ENCODE peak calls at places on chromosomes 11 and 22, in ten cellular contexts. P is astrocyte of the hippocampus; J is NCI-H146; M is DND-41; N is NCI-H2227 treated with DMSO at 0.1 percent for 48 hours; D is stimulated activated CD4-positive, alpha-beta T cell treated with anti-CD3 and anti-CD28 coated beads, Interleukin-4, amount 100 ng/mL, for 24 hours; I is ACHN; K is NCI-H2171 treated with DMSO at 0.1 percent for 48 hours; V is stromal cell of bone marrow; S is stimulated activated CD8-positive, alpha-beta memory T cell treated with anti-CD3 and anti-CD28 coated beads, Interleukin-7, amount 100 ng/mL, for 48 hours. Y is an unnamed sample.

GRCh38 chr11:70580036-70580805 is 181.9 kb downstream of the CTTN start:
- DNase-seq in V (no peak), M (peak), P (peak), K (no peak), J (no peak), I (no peak), N (no peak), S (no peak), D (no peak), Y (no peak)

GRCh38 chr11:43923327-43924111 is 18.9 kb upstream of the C11orf96 start:
- DNase-seq in P (peak), V (peak), N (no peak), I (no peak), S (no peak), K (no peak), D (no peak), M (no peak), J (no peak), Y (no peak)

GRCh38 chr11:111729441-111729840 is 36.7 kb downstream of the PPP2R1B start:
- DNase-seq in S (no peak), K (no peak), I (no peak), M (no peak), D (no peak), J (peak), P (peak), N (peak), V (no peak), Y (no peak)

GRCh38 chr22:24153353-24153752 is 27.9 kb upstream of the SUSD2 start:
- DNase-seq in D (peak), S (no peak), K (no peak), M (no peak), P (no peak), N (no peak), J (no peak), V (no peak), I (no peak), Y (no peak)

GRCh38 chr22:39985383-39986045 is 9.2 kb upstream of the FAM83F start:
- DNase-seq in D (no peak), M (no peak), V (no peak), P (no peak), N (no peak), I (no peak), K (no peak), J (no peak), S (no peak), Y (no peak)

GRCh38 chr22:24367841-24368240 is 59.6 kb upstream of the ADORA2A start:
- DNase-seq in S (no peak), V (peak), N (no peak), M (no peak), K (no peak), I (no peak), P (no peak), J (no peak), D (no peak), Y (no peak)

GRCh38 chr11:57514538-57515331 is 767 bp downstream of the SLC43A1 start:
- DNase-seq in P (peak), D (peak), N (no peak), I (no peak), K (peak), J (peak), M (peak), V (no peak), S (peak), Y (no peak)

GRCh38 chr22:45709004-45709739 is 37.5 kb downstream of the ATXN10 start:
- DNase-seq in V (peak), M (no peak), P (peak), D (no peak), J (no peak), S (no peak), N (peak), I (peak), K (no peak), Y (peak)

GRCh38 chr11:121458551-121458950 is 5.8 kb upstream of the SORL1-AS1 start:
- DNase-seq in P (no peak), K (no peak), N (no peak), M (no peak), S (no peak), D (no peak), J (no peak), V (no peak), I (no peak), Y (no peak)

GRCh38 chr22:49712195-49712791 is 115.4 kb downstream of the BRD1 start:
- DNase-seq in M (peak), P (peak), S (no peak), K (no peak), N (no peak), D (no peak), J (no peak), V (no peak), I (no peak), Y (no peak)

GRCh38 chr11:96341237-96342130 is 1.5 kb downstream of the MAML2 start:
- DNase-seq in I (peak), P (peak), J (peak), S (peak), V (peak), D (peak), M (peak), K (no peak), N (no peak), Y (no peak)

GRCh38 chr11:12017243-12017678 is 8.8 kb upstream of the DKK3 start:
- DNase-seq in I (no peak), V (peak), K (no peak), S (no peak), P (peak), N (no peak), D (no peak), M (no peak), J (no peak), Y (peak)